ENCODE peak calls at places on chromosomes 11 and 22, in five cellular contexts. One of them, this sample, is unnamed.
A peak's percentile ranks its signal among the peaks of the same experiment; 100 is the strongest.

GRCh38 chr22:40890881-40891280 is 29.0 kb upstream of the DNAJB7 start:
- DNase-seq in IMR-90: peak; percentile 51
- DNase-seq in H1: no peak
- DNase-seq in HepG2: no peak
- DNase-seq in K562: no peak
- DNase-seq in this sample: no peak

GRCh38 chr11:86775342-86775741 is 25.0 kb upstream of the PRSS23 start:
- DNase-seq in IMR-90: no peak
- DNase-seq in H1: no peak
- DNase-seq in HepG2: no peak
- DNase-seq in K562: no peak
- DNase-seq in this sample: no peak

GRCh38 chr11:69443968-69444364 is 37.5 kb upstream of the LINC01488 start:
- DNase-seq in IMR-90: peak; percentile 58
- DNase-seq in H1: no peak
- DNase-seq in HepG2: no peak
- DNase-seq in K562: no peak
- DNase-seq in this sample: no peak

GRCh38 chr11:12276356-12276755 is 101.0 kb upstream of the PARVA start:
- DNase-seq in IMR-90: no peak
- DNase-seq in H1: no peak
- DNase-seq in HepG2: no peak
- DNase-seq in K562: no peak
- DNase-seq in this sample: no peak

GRCh38 chr22:41525450-41526225 is 18.6 kb downstream of the POLR3H start:
- DNase-seq in IMR-90: no peak
- DNase-seq in H1: no peak
- DNase-seq in HepG2: no peak
- DNase-seq in K562: no peak
- DNase-seq in this sample: no peak

GRCh38 chr11:122108192-122108799 is 7.7 kb downstream of the BLID start:
- DNase-seq in IMR-90: peak; percentile 70
- DNase-seq in H1: no peak
- DNase-seq in HepG2: peak; percentile 29
- DNase-seq in K562: peak; percentile 36
- DNase-seq in this sample: no peak

GRCh38 chr22:26585104-26585790 is 4.7 kb downstream of the TPST2 start:
- DNase-seq in IMR-90: peak; percentile 79
- DNase-seq in H1: no peak
- DNase-seq in HepG2: no peak
- DNase-seq in K562: no peak
- DNase-seq in this sample: no peak

GRCh38 chr11:6646040-6646439 is 9.6 kb downstream of the DCHS1 start:
- DNase-seq in IMR-90: peak; percentile 80
- DNase-seq in H1: no peak
- DNase-seq in HepG2: no peak
- DNase-seq in K562: peak; percentile 37
- DNase-seq in this sample: no peak

GRCh38 chr11:26285593-26285992 is 46.3 kb upstream of the ANO3 start:
- DNase-seq in IMR-90: no peak
- DNase-seq in H1: no peak
- DNase-seq in HepG2: no peak
- DNase-seq in K562: peak; percentile 7
- DNase-seq in this sample: no peak

GRCh38 chr11:129598378-129598777 is 217.3 kb upstream of the TMEM45B start:
- DNase-seq in IMR-90: no peak
- DNase-seq in H1: no peak
- DNase-seq in HepG2: no peak
- DNase-seq in K562: no peak
- DNase-seq in this sample: no peak

GRCh38 chr11:64035581-64035980 is at the start of gene FLRT1:
- DNase-seq in IMR-90: no peak
- DNase-seq in H1: no peak
- DNase-seq in HepG2: no peak
- DNase-seq in K562: peak; percentile 67
- DNase-seq in this sample: no peak

GRCh38 chr11:10087186-10087585 is 206.8 kb downstream of the SBF2 start:
- DNase-seq in IMR-90: no peak
- DNase-seq in H1: no peak
- DNase-seq in HepG2: no peak
- DNase-seq in K562: no peak
- DNase-seq in this sample: no peak

GRCh38 chr11:15629690-15630321 is 515.1 kb downstream of the INSC start:
- DNase-seq in IMR-90: no peak
- DNase-seq in H1: no peak
- DNase-seq in HepG2: peak; percentile 16
- DNase-seq in K562: no peak
- DNase-seq in this sample: no peak

GRCh38 chr11:62439785-62440602 is 21.2 kb downstream of the SCGB1A1 start:
- DNase-seq in IMR-90: peak; percentile 77
- DNase-seq in H1: no peak
- DNase-seq in HepG2: no peak
- DNase-seq in K562: no peak
- DNase-seq in this sample: no peak

GRCh38 chr11:68454767-68455166 is 5.8 kb upstream of the PPP6R3 start:
- DNase-seq in IMR-90: no peak
- DNase-seq in H1: no peak
- DNase-seq in HepG2: no peak
- DNase-seq in K562: no peak
- DNase-seq in this sample: no peak

GRCh38 chr11:57468276-57468675 is 7.9 kb downstream of the RTN4RL2 start:
- DNase-seq in IMR-90: no peak
- DNase-seq in H1: no peak
- DNase-seq in HepG2: no peak
- DNase-seq in K562: no peak
- DNase-seq in this sample: no peak

GRCh38 chr11:104090767-104091166 is 54.3 kb downstream of the DDI1 start:
- DNase-seq in IMR-90: no peak
- DNase-seq in H1: no peak
- DNase-seq in HepG2: no peak
- DNase-seq in K562: no peak
- DNase-seq in this sample: no peak

GRCh38 chr11:128179512-128179911 is 407.8 kb downstream of the ETS1 start:
- DNase-seq in IMR-90: no peak
- DNase-seq in H1: no peak
- DNase-seq in HepG2: no peak
- DNase-seq in K562: no peak
- DNase-seq in this sample: no peak

GRCh38 chr22:19522881-19523239 is 1.4 kb downstream of the CLDN5 start:
- DNase-seq in IMR-90: no peak
- DNase-seq in H1: no peak
- DNase-seq in HepG2: no peak
- DNase-seq in K562: peak; percentile 63
- DNase-seq in this sample: no peak

GRCh38 chr22:46894081-46894671 is 131.7 kb downstream of the TBC1D22A start:
- DNase-seq in IMR-90: peak; percentile 45
- DNase-seq in H1: no peak
- DNase-seq in HepG2: no peak
- DNase-seq in K562: no peak
- DNase-seq in this sample: no peak

GRCh38 chr22:38431266-38432010 is 23.6 kb downstream of the KCNJ4 start:
- DNase-seq in IMR-90: no peak
- DNase-seq in H1: no peak
- DNase-seq in HepG2: peak; percentile 16
- DNase-seq in K562: no peak
- DNase-seq in this sample: no peak
- TF ChIP-seq RAD21 in IMR-90: no peak
- TF ChIP-seq RAD21 in H1: no peak
- TF ChIP-seq RAD21 in HepG2: no peak
- TF ChIP-seq RAD21 in K562: no peak
- TF ChIP-seq RAD21 in this sample: no peak

DNA sequence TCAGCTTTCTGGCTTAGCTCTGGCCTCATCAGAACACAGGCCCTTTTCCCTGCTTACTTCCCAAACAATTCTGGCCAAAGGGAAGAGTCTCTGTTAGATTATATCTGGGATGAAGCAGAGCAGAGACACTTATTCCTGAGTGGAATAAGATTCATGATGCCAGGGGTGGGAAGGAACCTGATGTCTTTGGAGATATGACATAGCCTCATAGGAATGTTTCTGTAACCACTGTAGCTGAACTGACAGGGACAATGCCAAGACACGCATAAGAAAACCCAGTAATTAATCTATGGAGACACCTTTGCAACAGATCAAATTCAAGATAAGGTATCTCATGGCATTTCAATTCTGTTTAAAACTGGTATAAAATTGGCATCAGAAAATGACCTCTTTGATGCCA is 177.1 kb upstream of the RAG2 start:
- DNase-seq in IMR-90: no peak
- DNase-seq in H1: no peak
- DNase-seq in HepG2: no peak
- DNase-seq in K562: no peak
- DNase-seq in this sample: no peak
- TF ChIP-seq MAFK in IMR-90: no peak
- TF ChIP-seq MAFK in H1: no peak
- TF ChIP-seq MAFK in HepG2: no peak
- TF ChIP-seq MAFK in K562: no peak
- TF ChIP-seq MAFK in this sample: no peak

GRCh38 chr22:20946080-20946986 is 20.7 kb upstream of the AIFM3 start:
- DNase-seq in IMR-90: peak; percentile 34
- DNase-seq in H1: no peak
- DNase-seq in HepG2: no peak
- DNase-seq in K562: no peak
- DNase-seq in this sample: no peak
- TF ChIP-seq RAD21 in IMR-90: no peak
- TF ChIP-seq RAD21 in H1: no peak
- TF ChIP-seq RAD21 in HepG2: no peak
- TF ChIP-seq RAD21 in K562: peak; percentile 25
- TF ChIP-seq RAD21 in this sample: no peak

DNA sequence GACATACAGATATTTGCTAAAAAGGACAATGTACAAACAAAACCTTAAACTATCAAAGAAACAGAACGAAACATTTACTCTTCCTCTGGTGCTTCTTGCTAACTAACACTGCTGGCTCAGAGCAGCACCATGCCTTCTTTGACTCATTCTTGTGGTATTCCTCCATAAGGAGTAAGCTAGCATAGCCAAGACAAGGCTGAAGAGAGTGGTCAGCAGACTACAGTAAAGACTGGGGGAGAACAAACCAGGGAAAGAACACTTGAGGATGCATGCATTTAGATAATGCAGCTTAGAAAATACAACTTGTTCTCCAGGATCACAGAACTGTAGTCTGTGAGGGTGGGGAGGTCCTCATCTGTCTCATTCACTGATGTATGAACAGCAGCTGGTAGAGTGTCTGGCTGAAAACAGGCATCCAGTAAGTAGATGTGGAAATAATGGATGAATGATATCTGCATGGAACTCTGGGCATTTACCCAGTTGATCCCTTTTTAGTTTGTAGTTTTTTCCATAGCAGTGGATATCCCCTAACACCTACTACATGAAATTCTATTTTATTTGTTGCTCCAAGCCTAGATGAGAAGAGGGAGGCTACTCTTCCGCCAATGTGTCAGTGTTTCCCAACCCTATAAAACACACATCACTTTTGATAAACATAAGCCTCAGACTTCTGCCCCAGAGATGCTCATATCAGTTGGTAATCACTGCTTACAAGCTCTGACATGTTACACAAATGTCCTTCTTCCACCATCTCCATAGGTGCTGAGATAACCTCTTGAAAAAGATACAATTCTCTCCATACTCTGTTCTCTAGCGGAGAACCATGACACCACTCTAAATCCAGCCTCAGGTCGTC is 7.3 kb downstream of the SNX19 start:
- DNase-seq in IMR-90: peak; percentile 91
- DNase-seq in H1: no peak
- DNase-seq in HepG2: no peak
- DNase-seq in K562: no peak
- DNase-seq in this sample: no peak
- TF ChIP-seq MAFK in IMR-90: no peak
- TF ChIP-seq MAFK in H1: no peak
- TF ChIP-seq MAFK in HepG2: no peak
- TF ChIP-seq MAFK in K562: no peak
- TF ChIP-seq MAFK in this sample: no peak

GRCh38 chr11:127073621-127074020 is 73.1 kb upstream of the KIRREL3 start:
- DNase-seq in IMR-90: no peak
- DNase-seq in H1: no peak
- DNase-seq in HepG2: no peak
- DNase-seq in K562: no peak
- DNase-seq in this sample: no peak
- TF ChIP-seq RAD21 in IMR-90: no peak
- TF ChIP-seq RAD21 in H1: no peak
- TF ChIP-seq RAD21 in HepG2: no peak
- TF ChIP-seq RAD21 in K562: no peak
- TF ChIP-seq RAD21 in this sample: no peak

GRCh38 chr11:554428-554823 is 6.1 kb downstream of the LMNTD2 start:
- DNase-seq in IMR-90: no peak
- DNase-seq in H1: no peak
- DNase-seq in HepG2: no peak
- DNase-seq in K562: no peak
- DNase-seq in this sample: no peak
- TF ChIP-seq MAFK in IMR-90: no peak
- TF ChIP-seq MAFK in H1: no peak
- TF ChIP-seq MAFK in HepG2: no peak
- TF ChIP-seq MAFK in K562: no peak
- TF ChIP-seq MAFK in this sample: no peak